ENCODE peak calls at places on chromosome 17, in four cellular contexts. B is K562, L is GM12878, Q is HepG2. N is an unnamed sample.

GRCh38 chr17:65158081-65158480 is 20.9 kb downstream of the RGS9 start:
- DNase-seq in B (no peak), L (no peak), Q (no peak), N (no peak)

GRCh38 chr17:35028531-35029262 is 34.8 kb downstream of the RFFL start:
- DNase-seq in Q (no peak), B (no peak), L (no peak), N (no peak)

GRCh38 chr17:4566785-4567184 is 6.4 kb upstream of the GGT6 start:
- DNase-seq in L (no peak), B (peak; percentile 52), Q (peak; percentile 69), N (peak; percentile 74)

GRCh38 chr17:20997711-20998570 is 44.9 kb downstream of the USP22 start:
- DNase-seq in B (no peak), L (no peak), Q (no peak), N (no peak)

GRCh38 chr17:79969906-79970305 is 65.8 kb downstream of the TBC1D16 start:
- DNase-seq in B (no peak), Q (no peak), L (no peak), N (no peak)

GRCh38 chr17:80832266-80832676 is 159.4 kb upstream of the CHMP6 start:
- DNase-seq in Q (no peak), L (no peak), B (peak; percentile 64), N (peak; percentile 28)

GRCh38 chr17:44269795-44270320 is 1.9 kb upstream of the SLC4A1 start:
- DNase-seq in B (no peak), Q (no peak), L (no peak), N (no peak)

GRCh38 chr17:3558603-3559269 is 1.1 kb upstream of the TRPV3 start:
- DNase-seq in L (peak; percentile 87), B (no peak), Q (no peak), N (no peak)

GRCh38 chr17:44081681-44082080 is 11.1 kb downstream of the G6PC3 start:
- DNase-seq in L (no peak), Q (no peak), B (no peak), N (no peak)

GRCh38 chr17:58308173-58308984 is 20.2 kb downstream of the TSPOAP1 start:
- DNase-seq in L (no peak), Q (peak; percentile 39), B (no peak), N (no peak)
- TF ChIP-seq TARDBP in L (no peak), Q (no peak), B (no peak), N (no peak)

GRCh38 chr17:50806141-50806643 is 29.2 kb upstream of the WFIKKN2 start:
- DNase-seq in Q (peak; percentile 73), B (no peak), L (no peak), N (no peak)
- TF ChIP-seq TARDBP in Q (no peak), B (no peak), L (no peak), N (no peak)

GRCh38 chr17:11636771-11637170 is 38.5 kb downstream of the DNAH9 start:
- DNase-seq in L (no peak), B (no peak), Q (no peak), N (no peak)
- TF ChIP-seq TARDBP in L (no peak), B (no peak), Q (no peak), N (no peak)

GRCh38 chr17:27233783-27234182 is 60.1 kb upstream of the WSB1 start:
- DNase-seq in Q (no peak), B (no peak), L (no peak), N (no peak)
- TF ChIP-seq TARDBP in Q (no peak), B (no peak), L (no peak), N (no peak)

GRCh38 chr17:37179893-37180292 is 195.9 kb upstream of the C17orf78 start:
- DNase-seq in B (no peak), L (no peak), Q (no peak), N (no peak)

GRCh38 chr17:37176683-37177082 is 199.1 kb upstream of the C17orf78 start:
- DNase-seq in L (no peak), Q (no peak), B (no peak), N (no peak)

GRCh38 chr17:37180371-37180770 is 195.4 kb upstream of the C17orf78 start:
- DNase-seq in L (no peak), Q (no peak), B (no peak), N (no peak)

GRCh38 chr17:37182786-37183185 is 193.0 kb upstream of the C17orf78 start:
- DNase-seq in L (no peak), Q (no peak), B (no peak), N (no peak)

GRCh38 chr17:37177234-37177633 is 198.6 kb upstream of the C17orf78 start:
- DNase-seq in L (no peak), B (no peak), Q (no peak), N (no peak)
- TF ChIP-seq TARDBP in L (no peak), B (no peak), Q (no peak), N (no peak)

GRCh38 chr17:45336390-45337182 is 19.8 kb upstream of the MAP3K14 start:
- DNase-seq in L (no peak), B (peak; percentile 39), Q (no peak), N (no peak)

GRCh38 chr17:45335721-45336120 is 18.9 kb upstream of the MAP3K14 start:
- DNase-seq in L (no peak), B (no peak), Q (no peak), N (no peak)

GRCh38 chr17:45338996-45339535 is 22.2 kb upstream of the MAP3K14 start:
- DNase-seq in L (no peak), Q (no peak), B (no peak), N (no peak)

GRCh38 chr17:45339646-45340605 is 23.1 kb upstream of the MAP3K14 start:
- DNase-seq in B (no peak), Q (no peak), L (no peak), N (peak; percentile 4)

DNA sequence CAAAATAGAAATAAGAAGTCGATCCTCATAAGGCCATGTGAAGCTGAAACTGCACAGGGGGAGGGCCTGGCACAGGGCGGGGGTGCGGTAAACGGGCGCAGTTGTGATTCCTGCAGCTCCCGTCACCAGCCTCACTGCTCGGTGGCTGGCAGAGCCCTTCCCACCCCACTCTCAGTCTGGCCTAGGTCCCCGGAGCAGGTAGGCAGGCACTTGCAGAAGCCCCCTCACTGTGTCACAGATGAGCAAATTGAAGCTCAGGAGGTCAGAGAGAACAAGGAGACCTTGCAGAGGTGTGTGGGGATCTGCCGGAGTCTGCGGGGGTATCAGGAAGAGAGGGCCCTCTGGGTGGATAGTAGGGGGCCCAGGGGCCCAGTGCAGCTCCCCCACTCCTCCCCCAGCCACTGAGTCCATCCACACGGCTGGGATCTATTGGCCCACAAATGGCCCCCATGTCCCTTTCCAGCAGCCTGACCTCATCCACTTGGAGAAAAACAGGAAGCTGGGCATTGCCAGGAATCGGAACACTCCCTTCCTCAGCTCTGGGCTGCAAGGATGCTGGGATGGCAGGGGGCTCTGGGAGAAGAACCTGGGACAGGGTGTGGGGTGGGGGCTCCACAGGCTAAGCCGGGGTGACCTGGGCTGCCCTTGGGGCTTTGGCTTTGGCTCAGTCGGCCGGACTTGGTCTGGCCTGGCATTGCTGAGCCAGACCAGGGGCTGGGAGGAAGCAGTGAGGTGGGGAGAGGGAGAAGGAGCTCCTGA is 21.4 kb upstream of the MAP3K14 start:
- DNase-seq in Q (no peak), L (no peak), B (no peak), N (peak; percentile 1)
- TF ChIP-seq TARDBP in Q (no peak), L (no peak), B (no peak), N (no peak)